ENCODE peak calls at places on chromosomes 12 and 14, in nine cellular contexts. One of them, this sample, is unnamed.

GRCh38 chr12:97386133-97386581 is 76.4 kb upstream of the RMST start:
- DNase-seq in fibroblast of mammary gland: no peak
- DNase-seq in astrocyte of the cerebellum: peak
- DNase-seq in heart left ventricle: no peak
- DNase-seq in testis: no peak
- DNase-seq in BJ: no peak
- DNase-seq in OCI-LY7: no peak
- DNase-seq in cardiac fibroblast: no peak
- DNase-seq in ovary: no peak
- DNase-seq in this sample: no peak

GRCh38 chr14:105616802-105617192 is 90.4 kb downstream of the TMEM121 start:
- DNase-seq in fibroblast of mammary gland: no peak
- DNase-seq in OCI-LY7: no peak
- DNase-seq in astrocyte of the cerebellum: no peak
- DNase-seq in testis: no peak
- DNase-seq in heart left ventricle: no peak
- DNase-seq in cardiac fibroblast: no peak
- DNase-seq in ovary: no peak
- DNase-seq in BJ: no peak
- DNase-seq in this sample: no peak

GRCh38 chr14:63840981-63841380 is 11.8 kb upstream of the SYNE2 start:
- DNase-seq in OCI-LY7: peak
- DNase-seq in heart left ventricle: no peak
- DNase-seq in fibroblast of mammary gland: no peak
- DNase-seq in testis: peak
- DNase-seq in ovary: no peak
- DNase-seq in astrocyte of the cerebellum: no peak
- DNase-seq in BJ: no peak
- DNase-seq in cardiac fibroblast: peak
- DNase-seq in this sample: peak

GRCh38 chr12:12837025-12837872 is 24.1 kb downstream of the DDX47 start:
- DNase-seq in BJ: no peak
- DNase-seq in OCI-LY7: peak
- DNase-seq in fibroblast of mammary gland: peak
- DNase-seq in astrocyte of the cerebellum: peak
- DNase-seq in testis: no peak
- DNase-seq in heart left ventricle: no peak
- DNase-seq in cardiac fibroblast: peak
- DNase-seq in ovary: peak
- DNase-seq in this sample: peak

GRCh38 chr12:6038160-6038559 is 86.3 kb downstream of the VWF start:
- DNase-seq in OCI-LY7: peak
- DNase-seq in BJ: no peak
- DNase-seq in heart left ventricle: no peak
- DNase-seq in astrocyte of the cerebellum: peak
- DNase-seq in ovary: no peak
- DNase-seq in cardiac fibroblast: peak
- DNase-seq in testis: peak
- DNase-seq in fibroblast of mammary gland: peak
- DNase-seq in this sample: peak

GRCh38 chr14:68181395-68182326 is 362.1 kb downstream of the RAD51B start:
- DNase-seq in cardiac fibroblast: peak
- DNase-seq in heart left ventricle: no peak
- DNase-seq in ovary: no peak
- DNase-seq in OCI-LY7: no peak
- DNase-seq in testis: no peak
- DNase-seq in astrocyte of the cerebellum: no peak
- DNase-seq in fibroblast of mammary gland: peak
- DNase-seq in BJ: no peak
- DNase-seq in this sample: no peak

GRCh38 chr12:116177017-116177416 is 100.5 kb downstream of the MED13L start:
- DNase-seq in astrocyte of the cerebellum: no peak
- DNase-seq in OCI-LY7: no peak
- DNase-seq in ovary: no peak
- DNase-seq in heart left ventricle: no peak
- DNase-seq in testis: no peak
- DNase-seq in fibroblast of mammary gland: no peak
- DNase-seq in BJ: no peak
- DNase-seq in cardiac fibroblast: no peak
- DNase-seq in this sample: no peak

GRCh38 chr14:28297559-28297958 is 469.0 kb upstream of the FOXG1 start:
- DNase-seq in ovary: no peak
- DNase-seq in heart left ventricle: no peak
- DNase-seq in BJ: no peak
- DNase-seq in OCI-LY7: no peak
- DNase-seq in testis: no peak
- DNase-seq in astrocyte of the cerebellum: peak
- DNase-seq in cardiac fibroblast: no peak
- DNase-seq in fibroblast of mammary gland: peak
- DNase-seq in this sample: no peak

GRCh38 chr12:52241205-52241842 is 8.3 kb downstream of the KRT7 start:
- DNase-seq in fibroblast of mammary gland: no peak
- DNase-seq in testis: no peak
- DNase-seq in cardiac fibroblast: no peak
- DNase-seq in heart left ventricle: no peak
- DNase-seq in ovary: no peak
- DNase-seq in OCI-LY7: no peak
- DNase-seq in BJ: no peak
- DNase-seq in astrocyte of the cerebellum: no peak
- DNase-seq in this sample: no peak

GRCh38 chr12:54033106-54033979 is 493 bp downstream of the HOXC5 start:
- DNase-seq in fibroblast of mammary gland: peak
- DNase-seq in heart left ventricle: no peak
- DNase-seq in ovary: peak
- DNase-seq in astrocyte of the cerebellum: no peak
- DNase-seq in OCI-LY7: no peak
- DNase-seq in cardiac fibroblast: no peak
- DNase-seq in BJ: no peak
- DNase-seq in testis: peak
- DNase-seq in this sample: no peak

GRCh38 chr14:57080691-57081090 is 188.0 kb downstream of the EXOC5 start:
- DNase-seq in BJ: no peak
- DNase-seq in astrocyte of the cerebellum: no peak
- DNase-seq in ovary: no peak
- DNase-seq in testis: no peak
- DNase-seq in heart left ventricle: no peak
- DNase-seq in cardiac fibroblast: no peak
- DNase-seq in OCI-LY7: no peak
- DNase-seq in fibroblast of mammary gland: no peak
- DNase-seq in this sample: peak

GRCh38 chr12:76345569-76345968 is 2.6 kb downstream of the BBS10 start:
- DNase-seq in ovary: no peak
- DNase-seq in astrocyte of the cerebellum: no peak
- DNase-seq in BJ: no peak
- DNase-seq in cardiac fibroblast: no peak
- DNase-seq in OCI-LY7: no peak
- DNase-seq in testis: no peak
- DNase-seq in heart left ventricle: no peak
- DNase-seq in fibroblast of mammary gland: no peak
- DNase-seq in this sample: no peak

GRCh38 chr14:72889366-72889765 is 4.5 kb downstream of the DPF3 start:
- DNase-seq in ovary: no peak
- DNase-seq in astrocyte of the cerebellum: no peak
- DNase-seq in heart left ventricle: no peak
- DNase-seq in testis: no peak
- DNase-seq in cardiac fibroblast: no peak
- DNase-seq in BJ: no peak
- DNase-seq in OCI-LY7: no peak
- DNase-seq in fibroblast of mammary gland: no peak
- DNase-seq in this sample: no peak

GRCh38 chr14:22812744-22813143 is 2.5 kb downstream of the SLC7A7 start:
- DNase-seq in testis: no peak
- DNase-seq in BJ: no peak
- DNase-seq in heart left ventricle: no peak
- DNase-seq in fibroblast of mammary gland: no peak
- DNase-seq in astrocyte of the cerebellum: no peak
- DNase-seq in OCI-LY7: peak
- DNase-seq in cardiac fibroblast: no peak
- DNase-seq in ovary: no peak
- DNase-seq in this sample: no peak

GRCh38 chr12:119302334-119303132 is 32.0 kb upstream of the CCDC60 start:
- DNase-seq in astrocyte of the cerebellum: no peak
- DNase-seq in OCI-LY7: no peak
- DNase-seq in cardiac fibroblast: no peak
- DNase-seq in fibroblast of mammary gland: no peak
- DNase-seq in heart left ventricle: no peak
- DNase-seq in BJ: no peak
- DNase-seq in ovary: no peak
- DNase-seq in testis: no peak
- DNase-seq in this sample: peak

GRCh38 chr12:19038210-19038609 is 91.3 kb upstream of the PLEKHA5 start:
- DNase-seq in testis: no peak
- DNase-seq in heart left ventricle: no peak
- DNase-seq in ovary: no peak
- DNase-seq in fibroblast of mammary gland: no peak
- DNase-seq in astrocyte of the cerebellum: no peak
- DNase-seq in BJ: no peak
- DNase-seq in OCI-LY7: no peak
- DNase-seq in cardiac fibroblast: no peak
- DNase-seq in this sample: no peak

GRCh38 chr14:90795744-90796143 is 20.5 kb downstream of the TTC7B start:
- DNase-seq in ovary: no peak
- DNase-seq in astrocyte of the cerebellum: peak
- DNase-seq in OCI-LY7: no peak
- DNase-seq in fibroblast of mammary gland: peak
- DNase-seq in heart left ventricle: no peak
- DNase-seq in cardiac fibroblast: peak
- DNase-seq in testis: no peak
- DNase-seq in BJ: peak
- DNase-seq in this sample: no peak

GRCh38 chr14:104066279-104066678 is 19.2 kb upstream of the ASPG start:
- DNase-seq in fibroblast of mammary gland: no peak
- DNase-seq in OCI-LY7: no peak
- DNase-seq in heart left ventricle: no peak
- DNase-seq in BJ: no peak
- DNase-seq in testis: no peak
- DNase-seq in astrocyte of the cerebellum: no peak
- DNase-seq in cardiac fibroblast: no peak
- DNase-seq in ovary: no peak
- DNase-seq in this sample: no peak

GRCh38 chr12:115897718-115898117 is 379.8 kb downstream of the MED13L start:
- DNase-seq in cardiac fibroblast: no peak
- DNase-seq in testis: no peak
- DNase-seq in OCI-LY7: no peak
- DNase-seq in heart left ventricle: no peak
- DNase-seq in fibroblast of mammary gland: peak
- DNase-seq in astrocyte of the cerebellum: no peak
- DNase-seq in BJ: peak
- DNase-seq in ovary: no peak
- DNase-seq in this sample: no peak

GRCh38 chr14:104523546-104523935 is 56.0 kb upstream of the C14orf180 start:
- DNase-seq in fibroblast of mammary gland: no peak
- DNase-seq in astrocyte of the cerebellum: no peak
- DNase-seq in testis: no peak
- DNase-seq in BJ: no peak
- DNase-seq in OCI-LY7: no peak
- DNase-seq in heart left ventricle: no peak
- DNase-seq in cardiac fibroblast: no peak
- DNase-seq in ovary: no peak
- DNase-seq in this sample: no peak

GRCh38 chr12:72836184-72836583 is 564.0 kb downstream of the TRHDE start:
- DNase-seq in OCI-LY7: no peak
- DNase-seq in cardiac fibroblast: no peak
- DNase-seq in astrocyte of the cerebellum: no peak
- DNase-seq in BJ: no peak
- DNase-seq in testis: no peak
- DNase-seq in fibroblast of mammary gland: no peak
- DNase-seq in heart left ventricle: no peak
- DNase-seq in ovary: no peak
- DNase-seq in this sample: no peak

DNA sequence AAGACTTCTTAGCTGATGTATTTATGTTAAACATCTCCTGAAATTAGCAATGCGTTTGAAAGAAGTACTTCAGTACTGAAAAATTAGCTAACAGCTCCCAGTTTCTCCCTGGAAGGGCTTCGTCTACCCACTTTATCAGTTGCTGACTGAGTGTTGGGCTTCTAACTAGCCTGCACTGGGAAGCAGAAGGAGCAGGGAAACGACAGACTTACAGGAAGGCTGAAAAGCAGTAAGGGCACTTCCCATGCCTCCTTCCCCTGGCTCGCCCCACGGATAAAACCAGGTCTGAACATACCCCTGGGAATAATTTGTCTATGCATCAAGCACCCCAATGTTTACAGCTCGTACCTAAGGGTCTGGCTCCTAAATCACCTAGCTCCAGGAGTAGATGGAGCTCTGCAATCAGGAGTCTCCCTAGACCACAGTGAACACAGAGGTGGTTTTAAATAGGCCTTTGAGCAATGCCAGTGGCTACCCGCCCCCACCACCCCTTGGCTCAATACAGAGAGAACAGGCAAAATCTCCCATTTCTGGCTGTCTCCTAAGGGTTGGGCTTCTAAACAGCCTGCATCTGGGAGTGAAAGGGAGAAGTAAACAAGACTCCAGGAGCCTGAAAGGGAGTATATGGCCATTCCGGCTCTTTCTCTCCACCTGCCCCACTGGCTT is 23.7 kb downstream of the A2M start:
- DNase-seq in testis: no peak
- DNase-seq in OCI-LY7: no peak
- DNase-seq in cardiac fibroblast: no peak
- DNase-seq in astrocyte of the cerebellum: no peak
- DNase-seq in ovary: no peak
- DNase-seq in fibroblast of mammary gland: no peak
- DNase-seq in heart left ventricle: no peak
- DNase-seq in BJ: no peak
- DNase-seq in this sample: no peak
- H3K4me3 ChIP-seq in testis: no peak
- H3K4me3 ChIP-seq in OCI-LY7: no peak
- H3K4me3 ChIP-seq in cardiac fibroblast: no peak
- H3K4me3 ChIP-seq in astrocyte of the cerebellum: no peak
- H3K4me3 ChIP-seq in ovary: no peak
- H3K4me3 ChIP-seq in fibroblast of mammary gland: no peak
- H3K4me3 ChIP-seq in heart left ventricle: no peak
- H3K4me3 ChIP-seq in BJ: no peak
- H3K4me3 ChIP-seq in this sample: no peak

GRCh38 chr14:76909266-76909665 is 83.1 kb downstream of the LRRC74A start:
- DNase-seq in testis: no peak
- DNase-seq in BJ: no peak
- DNase-seq in heart left ventricle: no peak
- DNase-seq in cardiac fibroblast: no peak
- DNase-seq in ovary: no peak
- DNase-seq in fibroblast of mammary gland: no peak
- DNase-seq in astrocyte of the cerebellum: no peak
- DNase-seq in OCI-LY7: no peak
- DNase-seq in this sample: no peak
- H3K4me3 ChIP-seq in testis: no peak
- H3K4me3 ChIP-seq in BJ: no peak
- H3K4me3 ChIP-seq in heart left ventricle: no peak
- H3K4me3 ChIP-seq in cardiac fibroblast: no peak
- H3K4me3 ChIP-seq in ovary: no peak
- H3K4me3 ChIP-seq in fibroblast of mammary gland: no peak
- H3K4me3 ChIP-seq in astrocyte of the cerebellum: no peak
- H3K4me3 ChIP-seq in OCI-LY7: no peak
- H3K4me3 ChIP-seq in this sample: no peak

GRCh38 chr14:99267871-99268775 is 3.9 kb downstream of the BCL11B start:
- DNase-seq in astrocyte of the cerebellum: no peak
- DNase-seq in cardiac fibroblast: no peak
- DNase-seq in BJ: no peak
- DNase-seq in heart left ventricle: no peak
- DNase-seq in fibroblast of mammary gland: no peak
- DNase-seq in testis: no peak
- DNase-seq in ovary: no peak
- DNase-seq in OCI-LY7: no peak
- DNase-seq in this sample: no peak
- H3K4me3 ChIP-seq in astrocyte of the cerebellum: no peak
- H3K4me3 ChIP-seq in cardiac fibroblast: no peak
- H3K4me3 ChIP-seq in BJ: no peak
- H3K4me3 ChIP-seq in heart left ventricle: no peak
- H3K4me3 ChIP-seq in fibroblast of mammary gland: no peak
- H3K4me3 ChIP-seq in testis: no peak
- H3K4me3 ChIP-seq in ovary: no peak
- H3K4me3 ChIP-seq in OCI-LY7: no peak
- H3K4me3 ChIP-seq in this sample: no peak

GRCh38 chr12:106137456-106138278 is 1.1 kb downstream of the NUAK1 start:
- DNase-seq in testis: peak
- DNase-seq in OCI-LY7: no peak
- DNase-seq in cardiac fibroblast: no peak
- DNase-seq in heart left ventricle: no peak
- DNase-seq in ovary: no peak
- DNase-seq in BJ: no peak
- DNase-seq in fibroblast of mammary gland: no peak
- DNase-seq in astrocyte of the cerebellum: no peak
- DNase-seq in this sample: no peak
- H3K4me3 ChIP-seq in testis: peak
- H3K4me3 ChIP-seq in OCI-LY7: no peak
- H3K4me3 ChIP-seq in cardiac fibroblast: peak
- H3K4me3 ChIP-seq in heart left ventricle: peak
- H3K4me3 ChIP-seq in ovary: peak
- H3K4me3 ChIP-seq in BJ: peak
- H3K4me3 ChIP-seq in fibroblast of mammary gland: peak
- H3K4me3 ChIP-seq in astrocyte of the cerebellum: peak
- H3K4me3 ChIP-seq in this sample: peak

This sample was measured in WERI-Rb-1.